ENCODE peak calls at places on chromosome 2, in five cellular contexts. S is RWPE1; C is H1; R is NCI-H2081; N is stimulated activated CD4-positive, alpha-beta T cell treated with anti-CD3 and anti-CD28 coated beads, Interleukin-1b, Interleukin-23, amount 100 ng/mL, for 1 hour. X is an unnamed sample.

GRCh38 chr2:136363470-136363869 is 245.5 kb upstream of the CXCR4 start:
- DNase-seq in S (no peak), C (no peak), N (no peak), R (no peak), X (no peak)

GRCh38 chr2:216710531-216711282 is 15.4 kb upstream of the IGFBP5 start:
- DNase-seq in R (no peak), N (no peak), C (no peak), S (no peak), X (no peak)

GRCh38 chr2:44638649-44639048 is 276.9 kb downstream of the CAMKMT start:
- DNase-seq in R (peak; percentile 28), S (no peak), C (no peak), N (no peak), X (no peak)

GRCh38 chr2:151083864-151084263 is 177.8 kb downstream of the RBM43 start:
- DNase-seq in R (no peak), N (no peak), S (no peak), C (no peak), X (no peak)

GRCh38 chr2:213104089-213104902 is 47.1 kb downstream of the IKZF2 start:
- DNase-seq in C (no peak), S (no peak), N (no peak), R (no peak), X (peak; percentile 56)

GRCh38 chr2:238119756-238120462 is 18.6 kb upstream of the KLHL30 start:
- DNase-seq in N (no peak), R (no peak), C (no peak), S (no peak), X (no peak)

GRCh38 chr2:11692966-11693521 is 23.0 kb upstream of the NTSR2 start:
- DNase-seq in C (no peak), R (peak; percentile 71), S (peak; percentile 82), N (peak; percentile 26), X (peak; percentile 85)

GRCh38 chr2:240960309-240960962 is 38.0 kb upstream of the SNED1 start:
- DNase-seq in R (no peak), S (no peak), N (no peak), C (no peak), X (no peak)

GRCh38 chr2:55952415-55952814 is 28.8 kb upstream of the EFEMP1 start:
- DNase-seq in R (no peak), N (no peak), S (no peak), C (no peak), X (no peak)

GRCh38 chr2:1453561-1453960 is 40.3 kb downstream of the TPO start:
- DNase-seq in S (no peak), R (no peak), C (no peak), N (no peak), X (no peak)

GRCh38 chr2:119315241-119315925 is 51.3 kb downstream of the C2orf76 start:
- DNase-seq in C (no peak), N (no peak), R (no peak), S (no peak), X (peak; percentile 6)

GRCh38 chr2:215712850-215713230 is 277.0 kb upstream of the FN1 start:
- DNase-seq in N (no peak), S (no peak), C (no peak), R (no peak), X (no peak)

GRCh38 chr2:177078416-177078815 is 134.2 kb upstream of the HNRNPA3 start:
- DNase-seq in N (no peak), S (peak; percentile 6), C (no peak), R (no peak), X (peak; percentile 63)

GRCh38 chr2:104982111-104982510 is 55.8 kb upstream of the MRPS9 start:
- DNase-seq in R (no peak), C (no peak), N (no peak), S (no peak), X (no peak)

GRCh38 chr2:67399831-67400489 is 2.8 kb downstream of the ETAA1 start:
- DNase-seq in R (no peak), N (no peak), C (no peak), S (no peak), X (no peak)

GRCh38 chr2:120985174-120985996 is 249.7 kb downstream of the GLI2 start:
- DNase-seq in R (no peak), S (no peak), C (no peak), N (no peak), X (no peak)

GRCh38 chr2:68420254-68420910 is 46.7 kb downstream of the FBXO48 start:
- DNase-seq in S (no peak), C (no peak), N (no peak), R (no peak), X (no peak)

GRCh38 chr2:85988210-85988913 is 99.6 kb upstream of the ST3GAL5 start:
- DNase-seq in S (no peak), C (no peak), R (no peak), N (no peak), X (no peak)

GRCh38 chr2:160561551-160562280 is 68.1 kb upstream of the RBMS1 start:
- DNase-seq in N (no peak), S (peak; percentile 29), C (no peak), R (no peak), X (peak; percentile 63)